ENCODE peak calls at places on chromosomes 16 and 17, in ten cellular contexts. J is right atrium auricular region; X is left lung; T is breast epithelium; D is choroid plexus epithelial cell; S is heart left ventricle; V is neural progenitor cell; O is tibial nerve; C is SK-N-SH; R is CD8-positive, alpha-beta T cell. E is an unnamed sample.

GRCh38 chr16:9943121-9943520 is 239.1 kb downstream of the GRIN2A start:
- DNase-seq in S (no peak), O (no peak), J (no peak), C (no peak), R (no peak), V (no peak), T (no peak), X (no peak), D (no peak), E (no peak)

GRCh38 chr17:42153919-42154491 is 784 bp downstream of the RAB5C start:
- DNase-seq in V (peak), S (no peak), X (no peak), C (no peak), J (no peak), T (no peak), O (no peak), R (no peak), D (peak), E (no peak)

GRCh38 chr17:2436516-2436915 is 35.7 kb upstream of the MNT start:
- DNase-seq in J (no peak), D (no peak), T (no peak), C (no peak), S (no peak), X (no peak), V (no peak), R (no peak), O (no peak), E (no peak)

GRCh38 chr17:79532107-79532790 is 78.6 kb downstream of the RBFOX3 start:
- DNase-seq in S (no peak), T (no peak), C (no peak), R (no peak), V (no peak), X (no peak), O (no peak), J (no peak), D (no peak), E (no peak)

GRCh38 chr17:41705271-41705991 is 6.7 kb upstream of the GAST start:
- DNase-seq in J (no peak), S (no peak), R (no peak), V (peak), C (no peak), T (no peak), O (no peak), D (peak), X (no peak), E (no peak)

GRCh38 chr16:48138543-48138942 is 17.2 kb downstream of the ABCC12 start:
- DNase-seq in R (no peak), X (no peak), T (no peak), S (no peak), C (no peak), J (no peak), O (no peak), D (no peak), V (no peak), E (no peak)

GRCh38 chr16:1326946-1327618 is 6.4 kb upstream of the BAIAP3 start:
- DNase-seq in D (no peak), X (no peak), T (no peak), S (no peak), O (no peak), V (no peak), R (no peak), C (no peak), J (no peak), E (no peak)

GRCh38 chr17:58338907-58339774 is 10.5 kb upstream of the TSPOAP1 start:
- DNase-seq in R (no peak), D (peak), X (peak), S (peak), V (peak), J (no peak), O (no peak), T (no peak), C (peak), E (no peak)

GRCh38 chr16:69017036-69017783 is 88.2 kb upstream of the HAS3 start:
- DNase-seq in T (no peak), V (no peak), C (peak), D (peak), S (no peak), R (no peak), O (no peak), J (no peak), X (no peak), E (no peak)

GRCh38 chr17:2860045-2860444 is 63.8 kb downstream of the RAP1GAP2 start:
- DNase-seq in S (no peak), J (no peak), R (no peak), T (no peak), X (no peak), C (no peak), D (no peak), V (no peak), O (no peak), E (no peak)

GRCh38 chr17:42403150-42403549 is 14.9 kb upstream of the STAT3 start:
- DNase-seq in X (no peak), D (no peak), T (no peak), R (peak), O (no peak), J (no peak), V (peak), C (peak), S (no peak), E (no peak)

GRCh38 chr16:622920-623280 is 7.9 kb upstream of the WFIKKN1 start:
- DNase-seq in S (no peak), O (no peak), V (no peak), T (no peak), X (no peak), C (no peak), R (no peak), D (no peak), J (no peak), E (no peak)

GRCh38 chr17:29444589-29444988 is 54.4 kb downstream of the TAOK1 start:
- DNase-seq in T (no peak), X (no peak), C (no peak), O (no peak), S (no peak), D (peak), J (no peak), V (no peak), R (no peak), E (no peak)

GRCh38 chr16:87042551-87043272 is 274.5 kb downstream of the C16orf95 start:
- DNase-seq in S (no peak), C (no peak), V (no peak), R (no peak), O (no peak), T (no peak), X (no peak), D (no peak), J (no peak), E (no peak)

GRCh38 chr17:67573987-67574657 is 143.6 kb upstream of the NOL11 start:
- DNase-seq in J (no peak), X (no peak), O (no peak), C (no peak), R (no peak), V (no peak), S (no peak), T (no peak), D (no peak), E (no peak)

GRCh38 chr17:74137416-74137815 is 66.1 kb upstream of the RPL38 start:
- DNase-seq in J (no peak), R (no peak), T (no peak), V (no peak), O (no peak), X (no peak), D (no peak), S (no peak), C (no peak), E (no peak)

GRCh38 chr17:59530561-59530960 is 34.8 kb upstream of the DHX40 start:
- DNase-seq in J (no peak), T (no peak), C (no peak), S (no peak), D (no peak), O (no peak), R (no peak), X (no peak), V (no peak), E (no peak)

GRCh38 chr17:59538195-59538909 is 27.1 kb upstream of the DHX40 start:
- DNase-seq in C (no peak), D (no peak), V (no peak), O (no peak), J (no peak), X (no peak), S (no peak), R (no peak), T (no peak), E (no peak)

GRCh38 chr17:59533694-59534093 is 31.7 kb upstream of the DHX40 start:
- DNase-seq in R (no peak), C (no peak), O (no peak), J (no peak), X (no peak), S (no peak), V (no peak), D (no peak), T (no peak), E (no peak)

GRCh38 chr17:59534583-59534982 is 30.8 kb upstream of the DHX40 start:
- DNase-seq in J (no peak), D (peak), X (no peak), O (no peak), S (no peak), C (peak), R (no peak), V (peak), T (no peak), E (no peak)
- TF ChIP-seq CTCF in J (no peak), D (no peak), X (no peak), O (no peak), S (no peak), C (peak), R (no peak), V (peak), T (no peak), E (no peak)

GRCh38 chr17:47846741-47847340 is 4.1 kb downstream of the SP6 start:
- DNase-seq in D (no peak), X (no peak), J (no peak), T (no peak), C (no peak), O (no peak), S (no peak), R (no peak), V (peak), E (no peak)
- H3K4me3 ChIP-seq in D (no peak), X (no peak), J (no peak), T (no peak), C (no peak), O (no peak), S (no peak), R (no peak), V (peak), E (no peak)

GRCh38 chr16:82664181-82664580 is 37.4 kb downstream of the CDH13 start:
- DNase-seq in O (no peak), C (no peak), V (no peak), J (no peak), D (no peak), S (no peak), X (no peak), R (no peak), T (no peak), E (no peak)
- TF ChIP-seq CTCF in O (no peak), C (no peak), V (no peak), J (no peak), D (no peak), S (no peak), X (no peak), R (no peak), T (no peak), E (no peak)

GRCh38 chr17:21076242-21076641 is 33.4 kb upstream of the USP22 start:
- DNase-seq in R (no peak), D (no peak), J (no peak), V (no peak), T (no peak), O (no peak), S (no peak), C (no peak), X (no peak), E (no peak)
- H3K4me3 ChIP-seq in R (no peak), D (no peak), J (no peak), V (no peak), T (no peak), O (no peak), S (no peak), C (no peak), X (no peak), E (no peak)

GRCh38 chr16:61946019-61946418 is 90.2 kb downstream of the CDH8 start:
- DNase-seq in T (no peak), X (no peak), D (no peak), C (no peak), S (no peak), J (no peak), R (no peak), O (no peak), V (no peak), E (no peak)
- TF ChIP-seq CTCF in T (no peak), X (no peak), D (no peak), C (no peak), S (no peak), J (no peak), R (no peak), O (no peak), V (peak), E (no peak)

GRCh38 chr17:40348136-40348504 is 16.4 kb downstream of the GJD3 start:
- DNase-seq in T (no peak), R (no peak), D (no peak), C (no peak), S (peak), O (no peak), J (no peak), X (no peak), V (no peak), E (no peak)

GRCh38 chr17:40345161-40346034 is 19.1 kb downstream of the GJD3 start:
- DNase-seq in T (no peak), V (peak), X (peak), S (peak), J (peak), R (no peak), C (peak), D (peak), O (no peak), E (peak)

GRCh38 chr17:40347319-40348135 is 17.0 kb downstream of the GJD3 start:
- DNase-seq in D (no peak), T (no peak), S (peak), X (no peak), R (no peak), C (peak), J (no peak), O (no peak), V (no peak), E (no peak)

GRCh38 chr17:40346061-40346767 is 18.3 kb downstream of the GJD3 start:
- DNase-seq in C (no peak), T (no peak), V (no peak), R (no peak), J (no peak), O (no peak), X (no peak), S (peak), D (no peak), E (no peak)

GRCh38 chr17:40346768-40347154 is 17.8 kb downstream of the GJD3 start:
- DNase-seq in S (peak), D (no peak), C (no peak), X (no peak), V (no peak), R (no peak), O (no peak), T (no peak), J (no peak), E (no peak)
- H3K4me3 ChIP-seq in S (peak), D (no peak), C (no peak), X (peak), V (no peak), R (no peak), O (peak), T (no peak), J (peak), E (no peak)

DNA sequence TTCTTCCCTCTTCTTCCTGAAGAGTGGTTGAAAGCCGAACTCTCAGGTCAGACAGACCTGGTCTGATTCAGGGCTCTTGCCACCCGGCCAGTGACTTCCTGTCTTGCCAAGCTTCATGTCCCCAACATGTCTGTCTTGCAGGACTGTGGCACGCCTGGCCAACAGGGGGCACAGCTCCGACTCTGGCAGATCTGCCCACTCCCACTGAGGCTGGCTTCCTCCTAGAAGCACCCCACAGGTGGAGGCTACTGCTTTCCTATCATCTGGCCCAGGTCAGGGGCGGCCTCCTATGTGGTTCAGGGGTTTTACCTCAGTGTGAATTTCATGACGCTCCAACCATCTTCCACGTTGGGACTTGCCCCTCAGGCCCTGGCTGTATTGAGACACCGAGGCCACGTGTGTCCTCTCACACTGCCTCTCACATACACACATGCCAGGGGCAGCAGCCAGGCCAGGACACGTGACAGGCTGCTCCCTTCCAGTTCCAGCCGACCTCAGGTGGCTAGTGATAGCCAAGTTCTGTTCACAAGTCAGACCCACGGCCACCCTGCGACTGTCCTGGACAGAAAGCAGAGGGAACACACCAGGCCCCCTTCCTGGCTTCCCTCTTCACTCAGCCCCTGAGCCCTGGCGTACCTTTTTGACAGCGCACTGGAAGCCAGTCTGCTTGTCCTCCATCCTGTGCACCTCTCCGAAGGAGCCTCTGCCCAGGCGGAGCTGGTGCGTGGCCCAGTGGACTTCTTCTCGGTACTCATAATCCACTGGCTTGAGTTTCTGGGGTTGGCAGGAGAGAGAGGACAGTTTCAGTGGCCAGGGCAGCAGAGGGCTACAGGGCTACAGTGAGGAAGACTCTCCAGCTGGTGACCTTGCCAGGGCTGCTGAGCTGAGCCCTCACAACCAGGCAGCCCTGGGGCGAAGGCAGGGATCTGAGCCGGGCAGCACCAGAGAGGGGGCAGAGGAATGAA is 22.6 kb upstream of the SPATA32 start:
- DNase-seq in T (no peak), X (no peak), C (no peak), S (peak), V (peak), R (no peak), D (no peak), O (no peak), J (no peak), E (peak)
- TF ChIP-seq CTCF in T (no peak), X (peak), C (peak), S (peak), V (peak), R (no peak), D (peak), O (no peak), J (no peak), E (peak)